ENCODE peak calls at places on chromosomes 2 and 18, in six cellular contexts. W, M, L, S, P and J are unnamed samples.
A peak's percentile ranks its signal among the peaks of the same experiment; 100 is the strongest.

GRCh38 chr2:174633621-174633927 is 36.0 kb upstream of the WIPF1 start:
- DNase-seq in W (peak; percentile 27), M (peak; percentile 20), L (no peak), S (no peak), P (no peak), J (no peak)

GRCh38 chr2:106106627-106107508 is 87.2 kb downstream of the UXS1 start:
- DNase-seq in W (no peak), M (no peak), L (no peak), S (no peak), P (no peak), J (no peak)

GRCh38 chr18:76457475-76457874 is 37.6 kb downstream of the ZNF516 start:
- DNase-seq in W (no peak), M (no peak), L (no peak), S (peak; percentile 11), P (peak; percentile 29), J (no peak)

GRCh38 chr18:77032121-77032758 is 100.3 kb downstream of the MBP start:
- DNase-seq in W (no peak), M (no peak), L (no peak), S (no peak), P (no peak), J (no peak)

GRCh38 chr2:100036793-100037192 is 105.6 kb downstream of the AFF3 start:
- DNase-seq in W (no peak), M (no peak), L (no peak), S (no peak), P (no peak), J (no peak)

GRCh38 chr2:5849596-5849995 is 157.4 kb downstream of the SOX11 start:
- DNase-seq in W (peak; percentile 38), M (no peak), L (no peak), S (no peak), P (no peak), J (no peak)

GRCh38 chr2:102391530-102391929 is 31.4 kb upstream of the IL18RAP start:
- DNase-seq in W (no peak), M (no peak), L (no peak), S (no peak), P (no peak), J (no peak)

GRCh38 chr2:54503192-54503591 is 47.1 kb downstream of the SPTBN1 start:
- DNase-seq in W (peak; percentile 32), M (no peak), L (no peak), S (no peak), P (no peak), J (no peak)

GRCh38 chr2:33354981-33355380 is 121.5 kb upstream of the RASGRP3 start:
- DNase-seq in W (no peak), M (no peak), L (no peak), S (no peak), P (no peak), J (no peak)

GRCh38 chr18:35582899-35583558 is 1.5 kb downstream of the GALNT1 start:
- DNase-seq in W (peak; percentile 44), M (no peak), L (no peak), S (no peak), P (no peak), J (no peak)

GRCh38 chr2:219836647-219837177 is 209.3 kb downstream of the SLC4A3 start:
- DNase-seq in W (no peak), M (no peak), L (no peak), S (no peak), P (no peak), J (no peak)

GRCh38 chr2:143717053-143717452 is 587.8 kb downstream of the ARHGAP15 start:
- DNase-seq in W (no peak), M (no peak), L (peak; percentile 16), S (no peak), P (no peak), J (no peak)

GRCh38 chr18:74731097-74731496 is 133.4 kb downstream of the ZNF407 start:
- DNase-seq in W (no peak), M (no peak), L (no peak), S (no peak), P (no peak), J (no peak)

GRCh38 chr2:177693658-177694334 is 301.2 kb downstream of the AGPS start:
- DNase-seq in W (no peak), M (peak; percentile 76), L (no peak), S (no peak), P (no peak), J (no peak)

GRCh38 chr2:161233858-161234431 is 73.7 kb downstream of the TANK start:
- DNase-seq in W (no peak), M (no peak), L (no peak), S (no peak), P (no peak), J (no peak)

GRCh38 chr2:161230959-161231358 is 70.7 kb downstream of the TANK start:
- DNase-seq in W (no peak), M (no peak), L (no peak), S (no peak), P (no peak), J (no peak)

GRCh38 chr2:161234627-161235026 is 73.6 kb upstream of the PSMD14 start:
- DNase-seq in W (no peak), M (no peak), L (no peak), S (no peak), P (no peak), J (no peak)

GRCh38 chr2:161228511-161229240 is 68.4 kb downstream of the TANK start:
- DNase-seq in W (peak; percentile 23), M (no peak), L (no peak), S (no peak), P (no peak), J (no peak)

DNA sequence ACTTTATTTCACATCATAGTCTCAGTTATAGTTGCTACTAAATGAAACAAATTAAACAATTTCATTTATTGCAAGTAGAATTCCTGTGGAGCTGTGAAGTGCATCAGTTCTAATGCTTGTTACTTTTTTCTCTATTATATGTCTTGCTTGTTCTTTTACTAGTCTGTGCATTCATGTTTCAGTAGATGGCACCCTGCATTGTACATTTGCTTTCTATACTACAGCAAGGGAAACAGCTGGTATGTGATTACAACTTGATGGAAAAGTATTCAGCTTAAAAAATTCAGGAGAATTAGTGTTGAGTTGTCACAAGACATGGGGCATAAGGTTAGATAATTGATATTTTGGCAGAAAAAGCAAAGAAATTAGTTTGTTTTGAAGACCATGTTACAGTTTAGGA is 72.3 kb downstream of the TANK start:
- DNase-seq in W (no peak), M (no peak), L (no peak), S (no peak), P (no peak), J (no peak)
- TF ChIP-seq CTCF in W (no peak), M (no peak), L (no peak), S (no peak), P (no peak), J (no peak)

DNA sequence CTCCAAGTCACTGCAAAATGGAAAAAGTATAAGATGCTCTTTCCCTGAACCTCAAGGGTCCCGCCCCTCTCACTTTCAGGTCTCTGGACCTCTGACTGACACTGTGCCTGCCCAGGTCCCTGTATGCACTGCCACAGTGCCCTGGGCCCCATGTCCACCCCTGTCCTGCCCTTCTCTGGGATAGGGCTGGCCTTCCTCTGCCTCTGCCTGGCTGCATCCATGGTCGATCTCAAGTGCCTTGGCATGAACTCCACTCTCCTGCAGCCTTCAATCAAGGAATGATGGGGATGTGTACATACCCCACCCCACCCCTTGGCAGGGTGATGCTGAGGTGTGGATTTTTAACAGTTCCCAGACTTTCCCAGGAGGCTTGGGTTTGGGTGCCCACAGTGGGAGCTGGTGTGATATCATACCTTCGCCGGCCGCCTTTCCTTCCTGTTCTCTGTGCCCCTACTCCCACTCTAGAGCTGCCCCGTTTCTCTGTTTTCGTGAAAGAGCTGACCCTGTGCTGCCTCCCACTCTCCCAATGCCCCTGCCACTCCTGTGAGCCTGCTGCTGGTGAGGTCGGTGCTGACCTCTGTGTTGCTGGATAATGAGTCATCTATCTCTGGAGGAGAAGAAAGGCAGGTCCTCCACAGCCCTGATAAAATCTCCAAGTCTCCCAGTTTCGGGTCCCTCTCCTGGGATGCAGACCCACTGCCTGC is 18.9 kb downstream of the PTPN18 start:
- DNase-seq in W (no peak), M (no peak), L (no peak), S (no peak), P (no peak), J (no peak)
- H3K4me1 ChIP-seq in W (no peaks in the 10 kb centered on the region), M (peaks cover 19% of the 10 kb centered on the region), L (peaks cover 10% of the 10 kb centered on the region), S (no peaks in the 10 kb centered on the region), P (peaks cover 24% of the 10 kb centered on the region), J (peaks cover 40% of the 10 kb centered on the region)

GRCh38 chr2:21413082-21413481 is 289.3 kb downstream of the TDRD15 start:
- DNase-seq in W (no peak), M (no peak), L (no peak), S (no peak), P (no peak), J (no peak)

GRCh38 chr2:21418456-21418855 is 294.7 kb downstream of the TDRD15 start:
- DNase-seq in W (no peak), M (no peak), L (no peak), S (no peak), P (no peak), J (no peak)

GRCh38 chr2:21411796-21412195 is 288.0 kb downstream of the TDRD15 start:
- DNase-seq in W (no peak), M (no peak), L (no peak), S (no peak), P (no peak), J (no peak)

DNA sequence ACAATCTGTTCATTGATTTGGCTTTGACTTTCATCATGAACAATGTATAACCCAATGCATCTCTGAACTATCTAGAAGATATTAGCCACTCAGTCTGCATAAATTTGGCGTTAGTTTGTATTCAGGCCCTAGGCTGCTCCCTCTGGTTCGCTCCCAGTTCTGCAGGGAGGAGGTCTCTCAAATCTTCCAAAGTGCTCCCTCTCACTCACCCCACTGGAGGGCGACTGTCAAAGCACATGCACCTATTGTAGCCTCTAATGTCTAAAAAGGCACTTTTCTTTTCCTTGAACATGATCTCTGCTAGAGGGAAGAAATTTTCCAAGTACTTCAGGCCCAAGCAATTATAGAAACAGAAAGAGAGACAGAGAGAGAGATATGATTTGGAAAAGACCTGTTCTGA is 291.5 kb downstream of the TDRD15 start:
- DNase-seq in W (no peak), M (no peak), L (no peak), S (no peak), P (no peak), J (no peak)
- TF ChIP-seq CTCF in W (no peak), M (no peak), L (no peak), S (no peak), P (no peak), J (peak; percentile 23)

DNA sequence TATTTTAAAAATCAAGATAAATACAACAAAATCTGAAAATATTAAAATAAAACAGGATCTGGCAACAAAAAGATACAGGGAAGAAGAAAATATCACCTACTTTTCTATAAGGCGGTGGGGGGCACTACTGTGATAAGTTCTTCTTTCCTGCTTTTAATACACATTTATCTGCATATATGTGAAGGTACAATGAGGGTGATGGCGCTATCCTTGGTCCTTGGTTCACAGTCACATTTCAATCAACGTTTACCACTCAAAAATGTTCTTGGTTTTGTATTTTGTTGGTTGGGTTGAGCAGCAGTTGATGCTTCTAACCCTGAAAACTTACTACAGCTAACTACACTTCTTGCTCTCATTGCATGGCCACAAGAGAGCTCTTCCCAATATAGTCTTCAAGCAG is 112.4 kb downstream of the COL6A3 start:
- DNase-seq in W (no peak), M (no peak), L (no peak), S (no peak), P (no peak), J (no peak)
- H3K4me1 ChIP-seq in W (peaks cover 26% of the 10 kb centered on the region), M (peaks cover 20% of the 10 kb centered on the region), L (peaks cover 11% of the 10 kb centered on the region), S (no peaks in the 10 kb centered on the region), P (peaks cover 35% of the 10 kb centered on the region), J (peaks cover 23% of the 10 kb centered on the region)

DNA sequence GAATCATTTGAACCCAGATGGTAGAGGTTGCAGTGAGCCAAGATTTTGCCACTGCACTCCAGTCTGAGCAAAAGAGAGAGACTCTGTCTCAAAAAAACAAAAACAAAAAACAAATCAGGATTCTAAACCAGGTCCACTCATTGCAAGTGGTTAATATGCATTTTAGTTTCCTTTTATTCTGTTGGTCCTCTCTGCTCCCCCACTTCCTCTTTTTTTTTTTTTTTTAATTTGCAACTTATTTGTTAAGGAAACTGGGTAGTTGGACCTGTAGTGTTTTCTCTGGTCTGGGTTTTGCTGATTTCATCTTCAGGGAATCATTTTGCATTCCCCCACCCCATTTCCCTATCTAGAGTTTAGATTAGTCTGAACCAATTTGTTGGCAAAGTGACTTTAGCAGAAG is 14.0 kb downstream of the FER1L5 start:
- DNase-seq in W (no peak), M (no peak), L (no peak), S (no peak), P (no peak), J (no peak)
- TF ChIP-seq CTCF in W (no peak), M (no peak), L (no peak), S (no peak), P (no peak), J (no peak)